ENCODE peak calls at places on chromosomes 16 and 17, in five cellular contexts. G, V, H, Y and L are unnamed samples.

GRCh38 chr16:524274-525011 is 3.1 kb upstream of the CAPN15 start:
- DNase-seq in G (no peak), V (no peak), H (no peak), Y (no peak), L (no peak)

GRCh38 chr16:61681673-61682072 is 354.6 kb downstream of the CDH8 start:
- DNase-seq in G (no peak), V (no peak), H (no peak), Y (no peak), L (no peak)

GRCh38 chr16:84054271-84054670 is 11.7 kb upstream of the SLC38A8 start:
- DNase-seq in G (peak; percentile 4), V (no peak), H (no peak), Y (no peak), L (no peak)

GRCh38 chr16:52912565-52913173 is 140.0 kb downstream of the CHD9NB start:
- DNase-seq in G (peak; percentile 75), V (peak; percentile 54), H (peak; percentile 55), Y (peak; percentile 84), L (peak; percentile 85)

GRCh38 chr16:2524339-2524938 is 4.3 kb downstream of the AMDHD2 start:
- DNase-seq in G (no peak), V (no peak), H (no peak), Y (no peak), L (no peak)

GRCh38 chr16:27600386-27600785 is 50.4 kb downstream of the KATNIP start:
- DNase-seq in G (no peak), V (no peak), H (no peak), Y (peak; percentile 51), L (no peak)

GRCh38 chr16:82232806-82233205 is 62.8 kb upstream of the MPHOSPH6 start:
- DNase-seq in G (no peak), V (no peak), H (no peak), Y (no peak), L (no peak)

GRCh38 chr17:17565471-17566365 is 25.8 kb downstream of the PEMT start:
- DNase-seq in G (no peak), V (no peak), H (no peak), Y (no peak), L (no peak)

GRCh38 chr16:53085539-53086450 is 31.0 kb downstream of the CHD9 start:
- DNase-seq in G (no peak), V (no peak), H (no peak), Y (no peak), L (no peak)

GRCh38 chr17:34382586-34383224 is 19.7 kb upstream of the CCL1 start:
- DNase-seq in G (peak; percentile 12), V (no peak), H (no peak), Y (no peak), L (no peak)

GRCh38 chr17:44636562-44636961 is 19.7 kb upstream of the MEIOC start:
- DNase-seq in G (no peak), V (no peak), H (no peak), Y (peak; percentile 41), L (no peak)

GRCh38 chr17:16261049-16261448 is 44.0 kb downstream of the PIGL start:
- DNase-seq in G (no peak), V (no peak), H (no peak), Y (no peak), L (no peak)

GRCh38 chr16:87243383-87243964 is 73.7 kb downstream of the C16orf95 start:
- DNase-seq in G (no peak), V (no peak), H (no peak), Y (peak; percentile 16), L (no peak)

GRCh38 chr16:85552980-85553435 is 60.1 kb upstream of the GSE1 start:
- DNase-seq in G (no peak), V (no peak), H (peak; percentile 84), Y (peak; percentile 86), L (no peak)
- TF ChIP-seq POLR2AphosphoS5 in G (no peak), V (no peak), H (peak; percentile 43), Y (no peak), L (no peak)

GRCh38 chr16:46621902-46622676 is 910 bp upstream of the SHCBP1 start:
- DNase-seq in G (no peak), V (no peak), H (no peak), Y (no peak), L (no peak)

GRCh38 chr16:46620265-46621005 is 744 bp downstream of the SHCBP1 start:
- DNase-seq in G (no peak), V (no peak), H (peak; percentile 19), Y (no peak), L (no peak)

GRCh38 chr16:46618516-46618915 is 2.7 kb downstream of the SHCBP1 start:
- DNase-seq in G (no peak), V (no peak), H (no peak), Y (no peak), L (no peak)

DNA sequence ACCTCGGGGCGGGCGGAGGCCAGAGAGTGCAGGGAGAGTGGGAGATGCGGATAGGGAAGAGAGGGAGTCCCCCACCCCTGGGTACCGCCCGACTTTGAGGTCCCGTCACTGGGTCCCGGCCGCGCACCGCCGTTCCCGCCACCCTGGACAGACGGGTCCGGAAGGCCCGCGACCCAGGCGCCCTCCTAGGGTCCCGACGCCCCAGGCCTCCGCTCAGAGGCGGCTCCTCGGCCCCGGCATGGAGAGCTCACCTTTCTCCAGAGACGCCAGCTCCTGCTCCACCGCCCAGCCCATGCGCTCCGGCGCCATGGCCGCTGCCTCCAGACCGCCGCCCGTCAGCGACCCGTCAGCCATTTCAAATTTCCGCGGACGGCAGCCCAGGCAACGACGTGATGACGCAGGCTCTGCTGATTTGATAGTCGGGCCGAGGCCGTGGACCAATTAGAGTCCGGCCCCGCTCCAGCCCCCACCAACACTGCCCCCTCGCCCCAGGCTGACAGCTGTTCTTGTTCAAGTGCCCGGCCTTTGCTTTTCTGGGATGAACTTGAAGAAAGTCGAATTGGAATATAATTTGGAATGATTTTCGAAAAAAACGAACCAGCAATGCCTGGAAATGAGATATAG is at the start of gene SHCBP1:
- DNase-seq in G (peak; percentile 82), V (peak; percentile 71), H (peak; percentile 69), Y (peak; percentile 95), L (peak; percentile 76)
- TF ChIP-seq POLR2AphosphoS5 in G (no peak), V (no peak), H (peak; percentile 76), Y (peak; percentile 74), L (no peak)

GRCh38 chr17:48297825-48298224 is 132.2 kb downstream of the SKAP1 start:
- DNase-seq in G (no peak), V (no peak), H (no peak), Y (no peak), L (no peak)
- TF ChIP-seq POLR2AphosphoS5 in G (no peak), V (no peak), H (no peak), Y (no peak), L (no peak)

GRCh38 chr16:23452572-23453337 is at the start of gene COG7:
- DNase-seq in G (peak; percentile 90), V (peak; percentile 61), H (peak; percentile 85), Y (peak; percentile 93), L (peak; percentile 88)
- TF ChIP-seq POLR2AphosphoS5 in G (peak; percentile 77), V (peak; percentile 86), H (no peak), Y (peak; percentile 69), L (peak; percentile 94)

GRCh38 chr16:31488630-31489564 is 6.0 kb downstream of the SLC5A2 start:
- DNase-seq in G (no peak), V (no peak), H (no peak), Y (peak; percentile 25), L (no peak)
- TF ChIP-seq POLR2AphosphoS5 in G (no peak), V (no peak), H (no peak), Y (peak; percentile 29), L (no peak)

GRCh38 chr17:83198366-83199341 is 119.2 kb downstream of the METRNL start:
- DNase-seq in G (no peak), V (peak; percentile 17), H (no peak), Y (no peak), L (no peak)

GRCh38 chr17:83201206-83202001 is 122.0 kb downstream of the METRNL start:
- DNase-seq in G (peak; percentile 2), V (peak; percentile 15), H (no peak), Y (no peak), L (peak; percentile 20)

GRCh38 chr17:83200231-83200699 is 120.9 kb downstream of the METRNL start:
- DNase-seq in G (peak; percentile 63), V (peak; percentile 87), H (no peak), Y (no peak), L (peak; percentile 70)

GRCh38 chr17:83200746-83201145 is 121.3 kb downstream of the METRNL start:
- DNase-seq in G (no peak), V (peak; percentile 15), H (no peak), Y (no peak), L (no peak)

DNA sequence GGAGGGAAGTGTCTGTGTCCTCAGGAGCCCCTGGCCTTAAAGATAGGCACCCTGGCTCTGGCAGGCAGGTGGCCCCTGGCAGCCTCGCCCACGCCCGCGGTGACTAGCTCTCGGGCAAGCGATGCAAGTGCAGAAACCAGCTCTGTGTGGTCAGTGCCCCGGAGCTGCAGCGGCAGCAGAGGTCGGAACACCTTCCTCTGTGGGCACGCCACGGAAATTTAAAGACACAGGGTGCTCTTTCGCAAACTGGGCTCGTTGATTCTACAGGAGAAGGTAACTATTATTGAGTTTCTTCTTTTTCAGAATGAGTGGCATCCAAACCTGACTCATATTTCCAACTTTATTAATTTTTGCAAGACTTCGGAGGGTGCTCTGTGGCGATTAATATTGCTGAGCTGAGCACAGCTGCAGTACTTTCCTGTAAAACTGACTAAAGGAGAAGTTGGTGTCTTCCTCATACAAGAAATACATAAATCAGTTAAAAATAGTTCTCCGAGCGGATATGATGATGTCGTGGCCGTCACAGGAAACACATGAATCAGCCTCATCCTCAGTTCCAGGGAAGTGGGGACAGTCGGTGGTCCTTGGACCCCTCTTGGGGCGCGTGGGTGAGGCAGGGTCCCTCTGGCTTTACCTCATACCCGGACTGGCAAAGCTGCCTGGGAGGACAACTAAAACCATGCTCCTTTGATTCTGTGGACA is 120.2 kb downstream of the METRNL start:
- DNase-seq in G (peak; percentile 60), V (peak; percentile 23), H (no peak), Y (no peak), L (peak; percentile 51)
- TF ChIP-seq POLR2AphosphoS5 in G (no peak), V (no peak), H (no peak), Y (no peak), L (no peak)

GRCh38 chr17:40560592-40561293 is 4.5 kb downstream of the CCR7 start:
- DNase-seq in G (no peak), V (no peak), H (peak; percentile 61), Y (no peak), L (peak; percentile 31)

GRCh38 chr17:40559016-40559853 is 6.0 kb downstream of the CCR7 start:
- DNase-seq in G (no peak), V (peak; percentile 84), H (no peak), Y (no peak), L (peak; percentile 5)

GRCh38 chr17:40558651-40559015 is 6.6 kb downstream of the CCR7 start:
- DNase-seq in G (no peak), V (no peak), H (no peak), Y (no peak), L (no peak)

GRCh38 chr17:40561294-40561870 is 3.9 kb downstream of the CCR7 start:
- DNase-seq in G (no peak), V (no peak), H (no peak), Y (no peak), L (peak; percentile 21)

GRCh38 chr17:40559954-40560591 is 5.2 kb downstream of the CCR7 start:
- DNase-seq in G (peak; percentile 94), V (peak; percentile 95), H (peak; percentile 91), Y (peak; percentile 95), L (peak; percentile 92)
- TF ChIP-seq POLR2AphosphoS5 in G (peak; percentile 48), V (peak; percentile 80), H (no peak), Y (no peak), L (peak; percentile 43)